ENCODE peak calls at places on chromosomes 16 and 17, in seven cellular contexts. I is Peyer's patch, W is DND-41, M is A549, V is cardiac muscle cell, K is heart right ventricle, L is prostate gland. E is an unnamed sample.
A peak's percentile ranks its signal among the peaks of the same experiment; 100 is the strongest.

GRCh38 chr17:79835953-79836951 is 3.0 kb downstream of the CBX4 start:
- DNase-seq in I (peak; percentile 88), W (peak; percentile 43), M (no peak), V (peak; percentile 58), K (no peak), L (peak; percentile 71), E (no peak)

GRCh38 chr17:82031303-82031884 is at the start of gene RAC3:
- DNase-seq in I (no peak), W (peak; percentile 46), M (no peak), V (peak; percentile 41), K (no peak), L (no peak), E (no peak)

GRCh38 chr16:30722443-30722842 is 23.5 kb downstream of the SRCAP start:
- DNase-seq in I (peak; percentile 42), W (no peak), M (no peak), V (no peak), K (no peak), L (no peak), E (no peak)

GRCh38 chr16:58121132-58121531 is 8.0 kb downstream of the CFAP20 start:
- DNase-seq in I (peak; percentile 79), W (no peak), M (no peak), V (no peak), K (no peak), L (no peak), E (no peak)

GRCh38 chr17:17888371-17888770 is 51.6 kb upstream of the SREBF1 start:
- DNase-seq in I (no peak), W (no peak), M (no peak), V (no peak), K (peak; percentile 57), L (no peak), E (no peak)

GRCh38 chr17:80939151-80940145 is 52.2 kb upstream of the CHMP6 start:
- DNase-seq in I (no peak), W (no peak), M (no peak), V (no peak), K (no peak), L (no peak), E (no peak)

GRCh38 chr16:50708373-50709060 is 15.1 kb downstream of the NOD2 start:
- DNase-seq in I (no peak), W (no peak), M (no peak), V (no peak), K (no peak), L (no peak), E (no peak)

GRCh38 chr16:30758988-30759461 is 2.8 kb downstream of the CFAP119 start:
- DNase-seq in I (peak; percentile 57), W (no peak), M (no peak), V (no peak), K (no peak), L (no peak), E (no peak)

GRCh38 chr17:66493283-66494019 is 191.0 kb downstream of the PRKCA start:
- DNase-seq in I (no peak), W (no peak), M (peak; percentile 43), V (peak; percentile 83), K (no peak), L (no peak), E (no peak)

GRCh38 chr17:57110152-57110542 is 25.1 kb downstream of the AKAP1 start:
- DNase-seq in I (no peak), W (no peak), M (no peak), V (peak; percentile 23), K (peak; percentile 63), L (no peak), E (no peak)

GRCh38 chr16:15482068-15482747 is 47.8 kb downstream of the BMERB1 start:
- DNase-seq in I (peak; percentile 85), W (no peak), M (peak; percentile 99), V (peak; percentile 89), K (peak; percentile 58), L (peak; percentile 4), E (no peak)

GRCh38 chr17:32342603-32343325 is 791 bp upstream of the C17orf75 start:
- DNase-seq in I (no peak), W (no peak), M (no peak), V (no peak), K (no peak), L (no peak), E (no peak)

GRCh38 chr17:39069114-39069756 is 82.2 kb downstream of the PLXDC1 start:
- DNase-seq in I (no peak), W (peak; percentile 48), M (peak; percentile 93), V (peak; percentile 70), K (no peak), L (peak; percentile 15), E (peak; percentile 60)

GRCh38 chr16:30761427-30761927 is 385 bp downstream of the CFAP119 start:
- DNase-seq in I (peak; percentile 70), W (peak; percentile 65), M (no peak), V (peak; percentile 30), K (no peak), L (no peak), E (peak; percentile 22)

GRCh38 chr17:8167526-8167925 is 4.8 kb upstream of the VAMP2 start:
- DNase-seq in I (no peak), W (no peak), M (no peak), V (no peak), K (no peak), L (no peak), E (no peak)

GRCh38 chr17:13741744-13742143 is 140.0 kb upstream of the HS3ST3A1 start:
- DNase-seq in I (no peak), W (no peak), M (no peak), V (no peak), K (no peak), L (no peak), E (no peak)

GRCh38 chr17:67030641-67031040 is 13.7 kb upstream of the CACNG1 start:
- DNase-seq in I (no peak), W (no peak), M (no peak), V (no peak), K (no peak), L (no peak), E (no peak)

GRCh38 chr17:29070308-29070707 is 27.4 kb downstream of the PIPOX start:
- DNase-seq in I (no peak), W (no peak), M (no peak), V (no peak), K (no peak), L (no peak), E (no peak)

GRCh38 chr16:2761886-2762583 is 9.6 kb downstream of the SRRM2 start:
- DNase-seq in I (no peak), W (no peak), M (no peak), V (no peak), K (no peak), L (no peak), E (no peak)

GRCh38 chr16:54436342-54436741 is 149.8 kb upstream of the IRX3 start:
- DNase-seq in I (no peak), W (no peak), M (no peak), V (no peak), K (no peak), L (no peak), E (no peak)

GRCh38 chr17:74153456-74153810 is 50.0 kb upstream of the RPL38 start:
- DNase-seq in I (no peak), W (no peak), M (no peak), V (no peak), K (no peak), L (no peak), E (no peak)

GRCh38 chr17:78012428-78012827 is 53.9 kb downstream of the TNRC6C start:
- DNase-seq in I (no peak), W (no peak), M (no peak), V (no peak), K (no peak), L (no peak), E (no peak)

GRCh38 chr16:68083861-68084503 is 1.2 kb upstream of the NFATC3 start:
- DNase-seq in I (no peak), W (no peak), M (no peak), V (peak; percentile 54), K (no peak), L (no peak), E (no peak)
- TF ChIP-seq CTCF in I (no peak), W (no peak), M (no peak), V (no peak), K (peak; percentile 5), L (no peak), E (no peak)

GRCh38 chr17:36547776-36548175 is 3.1 kb downstream of the GGNBP2 start:
- DNase-seq in I (no peak), W (no peak), M (no peak), V (no peak), K (no peak), L (no peak), E (no peak)

GRCh38 chr17:36545465-36546417 is 1.0 kb downstream of the GGNBP2 start:
- DNase-seq in I (peak; percentile 98), W (peak; percentile 98), M (peak; percentile 98), V (peak; percentile 99), K (peak; percentile 97), L (peak; percentile 96), E (peak; percentile 95)

GRCh38 chr17:36544320-36545092 is at the start of gene GGNBP2:
- DNase-seq in I (peak; percentile 96), W (peak; percentile 94), M (peak; percentile 85), V (peak; percentile 98), K (peak; percentile 96), L (peak; percentile 89), E (peak; percentile 86)

GRCh38 chr17:36545093-36545464 is 360 bp downstream of the GGNBP2 start:
- DNase-seq in I (no peak), W (no peak), M (peak; percentile 58), V (no peak), K (no peak), L (no peak), E (no peak)

GRCh38 chr17:36546418-36547093 is 1.8 kb downstream of the GGNBP2 start:
- DNase-seq in I (no peak), W (no peak), M (no peak), V (peak; percentile 14), K (no peak), L (no peak), E (no peak)
- H3K4me1 ChIP-seq in I (peaks cover 62% of the 10 kb centered on the region), W (peaks cover 50% of the 10 kb centered on the region), M (peaks cover 28% of the 10 kb centered on the region), V (peaks cover 19% of the 10 kb centered on the region), K (peaks cover 37% of the 10 kb centered on the region), L (peaks cover 10% of the 10 kb centered on the region), E (peaks cover 52% of the 10 kb centered on the region)

GRCh38 chr17:60258313-60258712 is 108.5 kb downstream of the CA4 start:
- DNase-seq in I (no peak), W (no peak), M (no peak), V (no peak), K (no peak), L (no peak), E (no peak)
- H3K27ac ChIP-seq in I (no peak overlapping the region), W (no peak overlapping the region), M (no peak overlapping the region), V (no peak overlapping the region), K (no peak overlapping the region), L (no peak overlapping the region), E (no peak overlapping the region)

DNA sequence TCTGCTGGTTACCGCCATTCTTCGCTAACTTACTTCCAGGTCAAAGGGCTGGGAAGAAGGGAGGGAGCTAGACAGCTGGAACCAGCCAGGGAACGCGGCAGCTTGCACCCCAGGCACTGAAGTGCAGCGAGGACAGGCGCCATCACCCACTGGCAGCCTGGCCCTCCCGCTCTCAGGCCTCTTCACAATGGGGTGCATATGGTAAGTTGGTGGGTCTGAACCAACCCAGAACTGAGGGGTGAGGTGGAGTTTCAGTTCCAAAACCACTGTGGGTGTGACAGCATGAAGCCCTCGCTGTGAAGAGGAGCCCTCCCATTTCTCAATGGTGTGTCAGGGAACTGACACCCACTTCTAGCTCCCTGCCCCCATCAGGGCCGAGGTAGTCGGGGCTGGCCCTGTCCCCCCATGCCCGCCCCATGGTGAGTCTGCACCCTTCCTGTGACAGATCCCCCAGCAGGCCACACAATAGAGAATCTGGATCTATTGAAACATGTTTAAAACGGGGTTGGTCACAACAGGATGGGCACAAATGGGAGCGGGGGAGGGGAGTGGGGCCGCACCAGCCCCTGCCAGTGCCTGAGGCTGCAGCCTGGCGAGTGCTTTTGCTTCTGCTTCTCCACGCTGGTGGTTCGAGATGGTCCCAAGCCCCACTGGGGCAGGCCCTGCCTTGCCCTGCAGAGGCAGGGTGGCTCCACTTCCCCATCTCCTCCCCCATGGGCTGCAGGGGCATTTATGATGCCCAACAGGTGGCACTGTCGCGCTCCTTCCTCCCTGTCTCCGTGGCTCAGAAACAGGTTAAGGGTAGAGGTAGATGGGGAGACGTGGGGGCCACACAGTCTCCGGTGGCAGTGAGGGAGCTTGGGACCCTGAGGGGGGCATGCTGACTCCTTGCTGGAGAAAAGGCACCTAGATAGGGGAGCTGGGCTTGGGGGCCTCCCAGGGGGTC is 2.3 kb downstream of the LIMD2 start:
- DNase-seq in I (peak; percentile 93), W (peak; percentile 78), M (peak; percentile 78), V (peak; percentile 40), K (peak; percentile 34), L (no peak), E (peak; percentile 90)
- TF ChIP-seq CTCF in I (peak; percentile 55), W (peak; percentile 87), M (peak; percentile 56), V (peak; percentile 46), K (peak; percentile 46), L (peak; percentile 42), E (peak; percentile 84)